ENCODE peak calls at places on chromosomes 7 and 10, in nine cellular contexts. Y, Q, E, W, Z, U, V, M and N are unnamed samples.

GRCh38 chr7:86643478-86644281 is at the start of gene GRM3:
- DNase-seq in Y (no peak), Q (no peak), E (no peak), W (no peak), Z (peak), U (peak), V (peak), M (no peak), N (peak)

GRCh38 chr10:132891313-132891712 is 51.1 kb downstream of the CFAP46 start:
- DNase-seq in Y (no peak), Q (no peak), E (no peak), W (no peak), Z (no peak), U (no peak), V (no peak), M (peak), N (no peak)

GRCh38 chr10:93921338-93921737 is 27.6 kb downstream of the SLC35G1 start:
- DNase-seq in Y (peak), Q (no peak), E (no peak), W (no peak), Z (no peak), U (no peak), V (peak), M (no peak), N (no peak)

GRCh38 chr10:111114931-111115500 is 38.2 kb downstream of the ADRA2A start:
- DNase-seq in Y (no peak), Q (no peak), E (no peak), W (no peak), Z (no peak), U (no peak), V (no peak), M (no peak), N (no peak)

GRCh38 chr7:42156541-42156865 is 80.5 kb downstream of the GLI3 start:
- DNase-seq in Y (no peak), Q (no peak), E (no peak), W (peak), Z (no peak), U (no peak), V (no peak), M (no peak), N (no peak)

GRCh38 chr7:12423995-12424745 is 20.5 kb upstream of the VWDE start:
- DNase-seq in Y (no peak), Q (no peak), E (no peak), W (no peak), Z (no peak), U (no peak), V (no peak), M (no peak), N (no peak)

GRCh38 chr7:151244156-151244870 is 4.2 kb downstream of the SMARCD3 start:
- DNase-seq in Y (peak), Q (no peak), E (peak), W (no peak), Z (peak), U (peak), V (peak), M (peak), N (peak)

GRCh38 chr7:46153951-46154787 is 233.1 kb upstream of the IGFBP3 start:
- DNase-seq in Y (no peak), Q (no peak), E (no peak), W (no peak), Z (no peak), U (peak), V (no peak), M (peak), N (no peak)

GRCh38 chr7:31134246-31135188 is 82.4 kb downstream of the ADCYAP1R1 start:
- DNase-seq in Y (peak), Q (peak), E (peak), W (peak), Z (peak), U (peak), V (peak), M (peak), N (peak)

GRCh38 chr7:118087121-118087520 is 96.8 kb upstream of the LSM8 start:
- DNase-seq in Y (no peak), Q (no peak), E (no peak), W (no peak), Z (no peak), U (no peak), V (no peak), M (no peak), N (no peak)

GRCh38 chr7:102225025-102225424 is 61.6 kb upstream of the SH2B2 start:
- DNase-seq in Y (no peak), Q (no peak), E (no peak), W (no peak), Z (no peak), U (no peak), V (no peak), M (no peak), N (no peak)

GRCh38 chr10:12656518-12657142 is 307.3 kb downstream of the CAMK1D start:
- DNase-seq in Y (peak), Q (peak), E (peak), W (peak), Z (peak), U (peak), V (no peak), M (peak), N (no peak)

GRCh38 chr7:73533742-73534141 is 11.6 kb upstream of the BAZ1B start:
- DNase-seq in Y (no peak), Q (no peak), E (no peak), W (no peak), Z (no peak), U (no peak), V (no peak), M (no peak), N (no peak)

GRCh38 chr10:129332476-129332875 is 134.6 kb upstream of the MGMT start:
- DNase-seq in Y (peak), Q (no peak), E (no peak), W (peak), Z (peak), U (no peak), V (peak), M (no peak), N (no peak)

GRCh38 chr10:123100030-123100762 is 35.6 kb upstream of the HMX3 start:
- DNase-seq in Y (no peak), Q (no peak), E (no peak), W (no peak), Z (no peak), U (no peak), V (peak), M (no peak), N (no peak)

GRCh38 chr7:2523461-2523905 is 3.9 kb downstream of the LFNG start:
- DNase-seq in Y (no peak), Q (no peak), E (peak), W (peak), Z (no peak), U (no peak), V (no peak), M (no peak), N (no peak)

GRCh38 chr7:112080441-112080840 is 125.8 kb downstream of the DOCK4 start:
- DNase-seq in Y (no peak), Q (peak), E (peak), W (no peak), Z (peak), U (peak), V (no peak), M (peak), N (no peak)

GRCh38 chr7:44080686-44081265 is 1.6 kb downstream of the POLM start:
- DNase-seq in Y (no peak), Q (no peak), E (no peak), W (no peak), Z (no peak), U (no peak), V (no peak), M (no peak), N (peak)

GRCh38 chr10:70137927-70138883 is 5.6 kb upstream of the AIFM2 start:
- DNase-seq in Y (no peak), Q (no peak), E (no peak), W (no peak), Z (no peak), U (no peak), V (no peak), M (no peak), N (no peak)

GRCh38 chr7:16114633-16115032 is 306.7 kb downstream of the CRPPA start:
- DNase-seq in Y (no peak), Q (no peak), E (no peak), W (peak), Z (peak), U (no peak), V (peak), M (peak), N (no peak)

GRCh38 chr7:37853468-37853867 is 5.1 kb downstream of the NME8 start:
- DNase-seq in Y (no peak), Q (no peak), E (peak), W (peak), Z (peak), U (peak), V (peak), M (peak), N (no peak)

GRCh38 chr7:99086944-99087343 is 57.0 kb downstream of the SMURF1 start:
- DNase-seq in Y (no peak), Q (no peak), E (no peak), W (no peak), Z (no peak), U (no peak), V (no peak), M (no peak), N (no peak)

GRCh38 chr10:30758341-30758740 is 128.8 kb upstream of the LYZL2 start:
- DNase-seq in Y (no peak), Q (no peak), E (no peak), W (no peak), Z (peak), U (no peak), V (no peak), M (peak), N (no peak)

GRCh38 chr10:20369863-20370736 is 527.0 kb downstream of the NEBL start:
- DNase-seq in Y (no peak), Q (no peak), E (no peak), W (no peak), Z (no peak), U (no peak), V (no peak), M (no peak), N (no peak)

GRCh38 chr7:32364581-32364980 is 125.6 kb downstream of the LSM5 start:
- DNase-seq in Y (no peak), Q (no peak), E (no peak), W (no peak), Z (no peak), U (no peak), V (no peak), M (no peak), N (peak)

GRCh38 chr7:63042730-63043511 is 955.7 kb upstream of the ZNF722 start:
- DNase-seq in Y (no peak), Q (no peak), E (no peak), W (no peak), Z (no peak), U (no peak), V (no peak), M (no peak), N (no peak)

GRCh38 chr7:15461576-15461975 is 100.2 kb downstream of the AGMO start:
- DNase-seq in Y (no peak), Q (peak), E (no peak), W (no peak), Z (peak), U (no peak), V (no peak), M (peak), N (no peak)

GRCh38 chr10:17353568-17353967 is 100.8 kb downstream of the ST8SIA6 start:
- DNase-seq in Y (no peak), Q (no peak), E (no peak), W (peak), Z (no peak), U (no peak), V (no peak), M (no peak), N (no peak)

GRCh38 chr7:22154130-22154529 is 202.8 kb downstream of the RAPGEF5 start:
- DNase-seq in Y (no peak), Q (no peak), E (no peak), W (no peak), Z (peak), U (no peak), V (no peak), M (peak), N (no peak)

GRCh38 chr7:18685961-18686360 is 190.4 kb downstream of the HDAC9 start:
- DNase-seq in Y (no peak), Q (no peak), E (no peak), W (no peak), Z (no peak), U (no peak), V (no peak), M (peak), N (no peak)

GRCh38 chr10:4646546-4646945 is 179.5 kb upstream of the AKR1E2 start:
- DNase-seq in Y (no peak), Q (no peak), E (no peak), W (no peak), Z (no peak), U (no peak), V (no peak), M (no peak), N (no peak)